ENCODE peak calls at places on chromosomes 11 and 22, in eight cellular contexts. V is H7, O is transverse colon, F is HFF-Myc, L is epithelial cell of esophagus, T is skeletal muscle cell, Q is GM12865, W is astrocyte of the cerebellum. S is an unnamed sample.

GRCh38 chr11:62054484-62055121 is 69.2 kb upstream of the INCENP start:
- DNase-seq in O (peak), L (peak), V (no peak), T (no peak), W (no peak), Q (peak), F (no peak), S (no peak)

GRCh38 chr11:96365493-96365892 is 22.5 kb upstream of the MAML2 start:
- DNase-seq in W (no peak), Q (no peak), T (no peak), L (no peak), O (no peak), V (no peak), F (no peak), S (no peak)

GRCh38 chr22:29308148-29308790 is 1.8 kb downstream of the GAS2L1 start:
- DNase-seq in V (peak), T (no peak), L (peak), O (no peak), F (no peak), Q (no peak), W (no peak), S (no peak)

GRCh38 chr11:71986131-71986530 is 12.6 kb upstream of the IL18BP start:
- DNase-seq in Q (no peak), F (no peak), L (no peak), V (no peak), O (no peak), W (no peak), T (no peak), S (no peak)

GRCh38 chr22:46444390-46444854 is 93.0 kb downstream of the CELSR1 start:
- DNase-seq in T (no peak), W (no peak), Q (no peak), L (no peak), V (no peak), F (no peak), O (no peak), S (no peak)

GRCh38 chr11:69156218-69156639 is 494 bp downstream of the SMIM38 start:
- DNase-seq in W (no peak), L (no peak), V (no peak), Q (peak), F (no peak), T (no peak), O (no peak), S (no peak)

GRCh38 chr11:64856382-64857227 is 12.2 kb upstream of the CDC42BPG start:
- DNase-seq in Q (peak), O (peak), W (no peak), V (no peak), L (peak), F (no peak), T (no peak), S (no peak)

GRCh38 chr22:44391026-44391425 is 78.3 kb upstream of the SHISAL1 start:
- DNase-seq in O (no peak), V (peak), W (no peak), L (no peak), Q (no peak), T (no peak), F (no peak), S (no peak)

GRCh38 chr22:45731798-45732495 is 60.3 kb downstream of the ATXN10 start:
- DNase-seq in W (no peak), L (peak), O (no peak), V (no peak), Q (peak), F (no peak), T (no peak), S (no peak)

GRCh38 chr11:1226226-1226961 is 3.5 kb downstream of the MUC5B start:
- DNase-seq in L (no peak), F (no peak), W (no peak), Q (no peak), T (no peak), O (peak), V (peak), S (no peak)

GRCh38 chr22:49371325-49372110 is 456.2 kb downstream of the BRD1 start:
- DNase-seq in T (no peak), V (no peak), Q (no peak), O (no peak), L (no peak), F (no peak), W (no peak), S (no peak)

GRCh38 chr11:18749681-18750319 is 23.8 kb upstream of the IGSF22 start:
- DNase-seq in O (no peak), V (peak), F (peak), W (peak), Q (no peak), T (peak), L (peak), S (no peak)

GRCh38 chr11:124402326-124402922 is 3.6 kb upstream of the OR8B3 start:
- DNase-seq in O (peak), L (peak), T (peak), V (peak), F (peak), Q (peak), W (peak), S (peak)

GRCh38 chr11:18310800-18311340 is 11.1 kb downstream of the HPS5 start:
- DNase-seq in W (peak), F (no peak), O (no peak), Q (peak), L (peak), V (no peak), T (no peak), S (no peak)

GRCh38 chr11:32829680-32830412 is at the start of gene PRRG4:
- DNase-seq in O (peak), F (no peak), Q (peak), V (peak), W (no peak), T (no peak), L (peak), S (no peak)

GRCh38 chr11:11524436-11525038 is 97.3 kb downstream of the GALNT18 start:
- DNase-seq in T (no peak), L (peak), F (no peak), Q (no peak), V (no peak), O (no peak), W (no peak), S (no peak)

GRCh38 chr11:65310756-65311155 is 3.9 kb upstream of the CDC42EP2 start:
- DNase-seq in L (no peak), Q (no peak), O (no peak), V (no peak), T (no peak), W (no peak), F (no peak), S (no peak)

GRCh38 chr11:61739413-61739812 is 13.0 kb upstream of the MYRF start:
- DNase-seq in Q (no peak), T (no peak), F (no peak), O (no peak), V (no peak), L (no peak), W (no peak), S (no peak)

GRCh38 chr22:40182231-40182835 is 4.6 kb downstream of the TNRC6B start:
- DNase-seq in T (no peak), L (peak), F (no peak), Q (no peak), V (no peak), O (no peak), W (no peak), S (no peak)

GRCh38 chr11:57527056-57527631 is 3.4 kb downstream of the TIMM10 start:
- DNase-seq in V (no peak), O (peak), L (peak), F (peak), Q (peak), T (no peak), W (peak), S (no peak)

GRCh38 chr22:37508431-37508963 is 10.7 kb downstream of the CARD10 start:
- DNase-seq in W (no peak), L (peak), V (peak), Q (no peak), F (no peak), O (no peak), T (no peak), S (no peak)

GRCh38 chr11:64534391-64534801 is 56.6 kb upstream of the SLC22A12 start:
- DNase-seq in O (no peak), Q (no peak), F (no peak), T (no peak), L (no peak), W (no peak), V (peak), S (no peak)

GRCh38 chr22:38316340-38317236 is 645 bp downstream of the CSNK1E start:
- DNase-seq in V (peak), F (no peak), L (peak), Q (peak), W (no peak), T (no peak), O (peak), S (no peak)

GRCh38 chr11:45300715-45301114 is 14.6 kb upstream of the SYT13 start:
- DNase-seq in V (no peak), F (no peak), L (no peak), T (no peak), Q (no peak), W (no peak), O (no peak), S (no peak)

GRCh38 chr11:78080818-78081495 is 1.3 kb upstream of the NDUFC2 start:
- DNase-seq in Q (no peak), T (no peak), O (no peak), W (peak), F (no peak), L (no peak), V (no peak), S (no peak)

GRCh38 chr11:64665381-64665780 is 57.6 kb downstream of the NRXN2 start:
- DNase-seq in T (no peak), V (peak), F (no peak), L (no peak), O (no peak), Q (no peak), W (no peak), S (no peak)

GRCh38 chr22:37519268-37520195 is at the start of gene CARD10:
- DNase-seq in O (peak), V (peak), Q (no peak), L (peak), F (no peak), T (no peak), W (no peak), S (no peak)

GRCh38 chr11:120181446-120181992 is 29.3 kb upstream of the OAF start:
- DNase-seq in O (no peak), W (no peak), V (no peak), Q (no peak), L (no peak), F (no peak), T (no peak), S (no peak)

GRCh38 chr11:45846974-45847907 is at the start of gene CRY2:
- DNase-seq in Q (peak), V (peak), O (peak), L (peak), F (peak), T (peak), W (peak), S (peak)

GRCh38 chr11:64593156-64594105 is 2.4 kb downstream of the SLC22A12 start:
- DNase-seq in F (no peak), T (no peak), L (no peak), W (no peak), V (peak), Q (no peak), O (no peak), S (no peak)

GRCh38 chr11:24389575-24389974 is 107.3 kb upstream of the LUZP2 start:
- DNase-seq in V (no peak), F (no peak), O (no peak), T (no peak), Q (no peak), W (no peak), L (no peak), S (no peak)

GRCh38 chr11:73755670-73756069 is 5.2 kb downstream of the RAB6A start:
- DNase-seq in O (no peak), W (no peak), Q (no peak), F (no peak), L (no peak), T (no peak), V (no peak), S (no peak)

GRCh38 chr22:49724030-49724892 is 103.4 kb downstream of the BRD1 start:
- DNase-seq in V (peak), T (no peak), W (no peak), O (no peak), L (no peak), Q (no peak), F (no peak), S (no peak)

GRCh38 chr11:121483805-121484478 is 31.2 kb upstream of the SORL1-AS1 start:
- DNase-seq in V (no peak), T (no peak), W (no peak), Q (no peak), F (no peak), L (no peak), O (no peak), S (no peak)

GRCh38 chr11:35478411-35479139 is 46.8 kb downstream of the PAMR1 start:
- DNase-seq in Q (no peak), V (no peak), O (peak), F (no peak), L (no peak), T (no peak), W (no peak), S (no peak)

GRCh38 chr22:39529487-39529851 is 3.1 kb downstream of the RPS19BP1 start:
- DNase-seq in V (peak), T (no peak), L (no peak), W (no peak), O (no peak), F (no peak), Q (no peak), S (no peak)

GRCh38 chr11:67261942-67262681 is 4.2 kb upstream of the GRK2 start:
- DNase-seq in L (no peak), V (peak), T (no peak), O (peak), Q (no peak), F (no peak), W (no peak), S (no peak)

GRCh38 chr11:67260406-67260805 is 5.9 kb upstream of the GRK2 start:
- DNase-seq in L (no peak), V (no peak), W (no peak), F (no peak), T (no peak), O (no peak), Q (no peak), S (no peak)

GRCh38 chr11:67264260-67264659 is 2.0 kb upstream of the GRK2 start:
- DNase-seq in Q (no peak), T (no peak), V (no peak), W (no peak), L (no peak), F (no peak), O (no peak), S (no peak)

GRCh38 chr11:67262731-67263675 is 3.3 kb upstream of the GRK2 start:
- DNase-seq in V (peak), T (peak), F (no peak), L (peak), Q (peak), W (peak), O (peak), S (no peak)

GRCh38 chr11:67261635-67261941 is 4.7 kb upstream of the GRK2 start:
- DNase-seq in L (no peak), T (no peak), Q (no peak), V (no peak), F (no peak), W (no peak), O (no peak), S (no peak)
- H3K4me3 ChIP-seq in L (no peak), T (peak), Q (no peak), V (peak), F (peak), W (peak), O (peak), S (peak)

GRCh38 chr22:36252754-36253522 is at the start of gene APOL1:
- DNase-seq in W (no peak), O (peak), F (no peak), T (no peak), L (no peak), V (no peak), Q (peak), S (no peak)
- H3K4me3 ChIP-seq in W (no peak), O (peak), F (no peak), T (peak), L (peak), V (no peak), Q (peak), S (no peak)

GRCh38 chr11:67303132-67303988 is at the start of gene SSH3:
- DNase-seq in V (peak), W (no peak), L (peak), O (peak), F (no peak), Q (no peak), T (no peak), S (no peak)
- H3K4me3 ChIP-seq in V (peak), W (peak), L (peak), O (peak), F (peak), Q (no peak), T (peak), S (peak)

GRCh38 chr11:14544611-14545010 is 24.4 kb upstream of the PSMA1 start:
- DNase-seq in F (no peak), Q (peak), W (no peak), T (peak), V (no peak), L (peak), O (no peak), S (no peak)
- H3K4me3 ChIP-seq in F (no peak), Q (no peak), W (no peak), T (no peak), V (no peak), L (no peak), O (no peak), S (no peak)

GRCh38 chr11:13465909-13466371 is 2.9 kb upstream of the BTBD10 start:
- DNase-seq in L (peak), Q (peak), T (no peak), O (no peak), V (peak), W (no peak), F (peak), S (peak)

GRCh38 chr11:13462311-13462927 is 603 bp downstream of the BTBD10 start:
- DNase-seq in F (no peak), O (peak), L (peak), V (peak), T (no peak), W (no peak), Q (peak), S (no peak)

GRCh38 chr11:13463779-13464290 is 813 bp upstream of the BTBD10 start:
- DNase-seq in Q (no peak), O (no peak), T (no peak), W (no peak), V (peak), F (no peak), L (peak), S (no peak)

GRCh38 chr11:13462928-13463778 is at the start of gene BTBD10:
- DNase-seq in L (peak), T (peak), W (peak), F (peak), V (peak), Q (peak), O (peak), S (peak)

DNA sequence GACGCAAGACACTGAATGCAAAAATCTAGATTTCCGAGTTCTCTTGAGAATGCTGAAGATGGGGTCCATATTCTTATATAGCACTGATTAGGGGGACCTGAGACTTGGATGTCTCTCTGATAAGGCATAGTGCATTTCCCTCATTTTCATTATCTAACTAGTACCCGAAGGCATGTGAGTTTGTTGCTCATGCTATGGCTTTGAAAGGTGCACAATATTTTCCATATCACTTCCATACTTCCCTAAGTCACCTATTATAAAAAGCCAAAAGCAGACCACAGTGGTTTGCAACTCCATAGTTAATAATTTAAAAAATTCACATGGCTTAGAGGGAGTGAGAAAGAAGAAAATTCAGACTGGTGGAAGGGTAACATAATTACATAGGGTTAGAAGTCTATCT is 1.7 kb downstream of the BTBD10 start:
- DNase-seq in Q (no peak), T (no peak), O (no peak), W (no peak), V (no peak), F (no peak), L (no peak), S (no peak)
- H3K4me3 ChIP-seq in Q (no peak), T (no peak), O (no peak), W (no peak), V (no peak), F (no peak), L (peak), S (no peak)

GRCh38 chr11:122721201-122721963 is 65.9 kb downstream of the UBASH3B start:
- DNase-seq in Q (no peak), F (no peak), W (no peak), L (no peak), O (no peak), T (peak), V (no peak), S (no peak)

GRCh38 chr11:122723106-122723505 is 67.6 kb downstream of the UBASH3B start:
- DNase-seq in O (no peak), L (no peak), W (no peak), F (no peak), T (no peak), V (no peak), Q (no peak), S (no peak)

GRCh38 chr11:122721964-122722266 is 66.4 kb downstream of the UBASH3B start:
- DNase-seq in O (no peak), L (peak), Q (no peak), V (no peak), T (peak), W (no peak), F (peak), S (peak)

GRCh38 chr11:122724520-122724919 is 69.0 kb downstream of the UBASH3B start:
- DNase-seq in W (no peak), V (no peak), F (no peak), Q (no peak), L (no peak), T (no peak), O (no peak), S (no peak)

GRCh38 chr11:122723576-122723975 is 68.1 kb downstream of the UBASH3B start:
- DNase-seq in F (no peak), O (no peak), W (no peak), V (no peak), T (no peak), L (no peak), Q (no peak), S (no peak)
- H3K4me3 ChIP-seq in F (peak), O (no peak), W (no peak), V (no peak), T (no peak), L (no peak), Q (no peak), S (no peak)

GRCh38 chr11:9639985-9640384 is 23.9 kb upstream of the SWAP70 start:
- DNase-seq in F (no peak), O (no peak), L (no peak), Q (no peak), T (no peak), W (no peak), V (no peak), S (no peak)

GRCh38 chr11:9642894-9643293 is 21.0 kb upstream of the SWAP70 start:
- DNase-seq in Q (no peak), V (no peak), L (no peak), W (no peak), T (no peak), O (no peak), F (no peak), S (no peak)

GRCh38 chr11:9646324-9646723 is 17.6 kb upstream of the SWAP70 start:
- DNase-seq in O (no peak), L (no peak), W (no peak), T (no peak), V (no peak), Q (no peak), F (no peak), S (no peak)

GRCh38 chr11:9639099-9639498 is 24.8 kb upstream of the SWAP70 start:
- DNase-seq in F (no peak), O (peak), Q (no peak), V (no peak), W (no peak), L (no peak), T (no peak), S (no peak)

DNA sequence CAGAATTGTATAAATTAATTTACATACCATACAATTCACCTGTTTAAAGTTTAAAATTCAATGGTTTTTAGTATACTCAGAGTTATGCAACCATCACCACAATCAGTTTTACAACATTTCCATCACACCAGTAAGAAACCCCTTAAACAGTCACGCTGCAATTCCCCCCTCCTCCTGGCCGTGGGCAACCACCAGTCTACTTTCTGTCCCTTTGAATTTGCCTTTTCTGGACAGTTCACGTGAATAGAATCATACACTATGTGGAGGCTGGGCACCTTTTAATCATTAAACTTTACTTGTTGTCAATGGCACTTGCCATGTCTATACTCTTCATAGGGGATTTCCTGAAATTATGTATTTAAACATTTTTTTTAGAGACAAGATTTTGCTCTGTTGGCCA is 20.1 kb upstream of the SWAP70 start:
- DNase-seq in V (no peak), F (no peak), Q (peak), T (no peak), O (no peak), L (no peak), W (no peak), S (no peak)
- H3K4me3 ChIP-seq in V (no peak), F (no peak), Q (no peak), T (no peak), O (no peak), L (no peak), W (no peak), S (no peak)

DNA sequence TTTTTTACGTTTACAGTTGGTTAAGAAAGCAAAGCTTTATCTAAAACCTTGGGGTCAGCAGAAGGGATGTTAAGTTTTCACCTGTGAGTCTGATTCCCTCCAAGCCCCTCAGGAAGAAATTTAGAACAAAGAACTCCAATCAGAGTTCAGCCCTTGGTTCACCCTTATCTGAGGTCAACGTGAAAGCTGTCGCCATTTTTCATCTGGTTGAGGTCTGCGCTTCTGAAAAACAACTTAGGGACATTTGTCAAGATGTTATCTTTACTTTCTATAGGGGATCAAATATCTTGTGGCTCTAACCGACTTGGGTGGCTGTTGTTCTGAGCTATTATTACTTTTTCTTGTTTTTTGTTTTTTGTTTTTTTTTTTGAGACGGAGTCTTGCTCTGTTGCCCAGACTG is 30.0 kb downstream of the RGL4 start:
- DNase-seq in F (no peak), Q (no peak), W (no peak), V (no peak), L (no peak), O (no peak), T (no peak), S (no peak)
- H3K4me3 ChIP-seq in F (no peak), Q (no peak), W (no peak), V (no peak), L (no peak), O (no peak), T (no peak), S (no peak)

S was measured in AG04449.